ENCODE peak calls at places on chromosomes 4 and X, in six cellular contexts. B, J, T, S, D and E are unnamed samples.

GRCh38 chr4:122666527-122667245 is 45.8 kb upstream of the IL21 start:
- DNase-seq in J (no peak), T (peak; percentile 94), S (peak; percentile 97), D (no peak), B (no peak), E (no peak)

GRCh38 chrX:124984140-124984813 is 335.4 kb upstream of the TEX13C start:
- DNase-seq in D (no peak), T (no peak), J (no peak), B (no peak), S (no peak), E (no peak)

GRCh38 chr4:115548123-115548522 is 434.7 kb upstream of the NDST4 start:
- DNase-seq in D (no peak), T (no peak), S (no peak), B (no peak), J (no peak), E (no peak)

GRCh38 chrX:37455381-37455780 is 106.2 kb downstream of the PRRG1 start:
- DNase-seq in B (no peak), J (no peak), T (peak; percentile 30), D (no peak), S (no peak), E (no peak)

GRCh38 chr4:5619913-5620625 is 88.3 kb downstream of the EVC2 start:
- DNase-seq in B (no peak), S (no peak), T (no peak), D (no peak), J (no peak), E (no peak)

GRCh38 chr4:158782539-158783360 is 13.9 kb downstream of the FNIP2 start:
- DNase-seq in D (no peak), B (no peak), T (peak; percentile 36), J (no peak), S (peak; percentile 61), E (no peak)

GRCh38 chr4:1412376-1413220 is 6.4 kb upstream of the NKX1-1 start:
- DNase-seq in S (no peak), T (no peak), D (peak; percentile 6), J (no peak), B (peak; percentile 50), E (peak; percentile 32)

GRCh38 chrX:69493766-69494165 is 10.4 kb upstream of the NALF2 start:
- DNase-seq in B (no peak), T (no peak), J (no peak), S (no peak), D (no peak), E (no peak)

GRCh38 chr4:41594439-41594838 is 56.5 kb downstream of the LIMCH1 start:
- DNase-seq in J (no peak), B (no peak), T (no peak), D (no peak), S (no peak), E (no peak)

GRCh38 chr4:99301376-99302164 is 10.8 kb upstream of the ADH1A start:
- DNase-seq in S (peak; percentile 32), J (no peak), D (no peak), B (no peak), T (peak; percentile 67), E (no peak)

GRCh38 chr4:128068927-128069326 is 7.8 kb downstream of the LARP1B start:
- DNase-seq in B (no peak), S (peak; percentile 24), T (peak; percentile 74), J (no peak), D (no peak), E (no peak)

GRCh38 chr4:168441412-168441811 is 38.9 kb downstream of the DDX60L start:
- DNase-seq in T (no peak), J (no peak), B (no peak), S (no peak), D (no peak), E (no peak)

GRCh38 chr4:37464373-37464772 is 219.8 kb downstream of the NWD2 start:
- DNase-seq in B (no peak), T (no peak), J (no peak), D (no peak), S (no peak), E (no peak)

GRCh38 chr4:6992728-6993655 is 50.2 kb upstream of the TADA2B start:
- DNase-seq in B (no peak), J (no peak), S (peak; percentile 40), T (peak; percentile 54), D (peak; percentile 55), E (no peak)

GRCh38 chrX:46407753-46408130 is 137.5 kb downstream of the ZNF674 start:
- DNase-seq in T (peak; percentile 18), B (no peak), J (no peak), S (peak; percentile 31), D (no peak), E (no peak)

GRCh38 chrX:2464677-2465166 is 36.1 kb downstream of the DHRSX start:
- DNase-seq in S (no peak), D (no peak), B (no peak), J (no peak), T (no peak), E (no peak)

GRCh38 chr4:133151681-133152329 is 2.7 kb downstream of the PCDH10 start:
- DNase-seq in J (no peak), T (peak; percentile 15), D (no peak), S (no peak), B (no peak), E (no peak)
- TF ChIP-seq CTCF in J (no peak), T (peak; percentile 15), D (no peak), S (peak; percentile 3), B (no peak), E (no peak)

DNA sequence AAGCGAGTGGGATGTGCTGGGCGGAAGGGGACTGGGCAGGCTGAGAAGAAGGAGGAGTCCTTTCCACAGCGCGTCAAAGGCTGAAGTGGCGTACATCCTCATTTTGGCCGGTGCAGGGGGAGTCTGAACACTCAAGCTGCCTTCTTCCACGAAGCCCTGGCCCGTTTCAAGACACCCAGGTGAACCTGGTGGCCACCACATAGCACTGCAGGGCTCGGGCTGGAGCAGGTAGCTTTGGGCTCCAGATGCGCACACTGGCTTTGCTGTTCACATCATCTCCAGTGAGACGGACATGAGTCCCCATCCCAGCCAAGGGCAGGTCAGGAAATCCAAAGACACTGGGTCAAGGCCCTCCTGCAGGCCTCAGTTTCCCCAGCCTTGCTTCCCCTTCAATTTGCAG is 30.3 kb downstream of the CCNQ start:
- DNase-seq in B (no peak), S (no peak), T (no peak), D (no peak), J (no peak), E (no peak)
- TF ChIP-seq CTCF in B (no peak), S (no peak), T (peak; percentile 9), D (no peak), J (no peak), E (no peak)

GRCh38 chrX:136201601-136202000 is 49.6 kb downstream of the MAP7D3 start:
- DNase-seq in J (no peak), B (no peak), T (no peak), D (no peak), S (no peak), E (no peak)

GRCh38 chrX:136199365-136199764 is 51.8 kb downstream of the MAP7D3 start:
- DNase-seq in B (no peak), D (no peak), T (no peak), S (peak; percentile 69), J (no peak), E (no peak)

GRCh38 chrX:136198678-136199243 is 51.4 kb downstream of the FHL1 start:
- DNase-seq in J (no peak), T (no peak), S (no peak), B (no peak), D (no peak), E (no peak)

GRCh38 chrX:136202889-136203288 is 48.3 kb downstream of the MAP7D3 start:
- DNase-seq in J (no peak), T (peak; percentile 64), S (peak; percentile 30), B (no peak), D (no peak), E (no peak)

DNA sequence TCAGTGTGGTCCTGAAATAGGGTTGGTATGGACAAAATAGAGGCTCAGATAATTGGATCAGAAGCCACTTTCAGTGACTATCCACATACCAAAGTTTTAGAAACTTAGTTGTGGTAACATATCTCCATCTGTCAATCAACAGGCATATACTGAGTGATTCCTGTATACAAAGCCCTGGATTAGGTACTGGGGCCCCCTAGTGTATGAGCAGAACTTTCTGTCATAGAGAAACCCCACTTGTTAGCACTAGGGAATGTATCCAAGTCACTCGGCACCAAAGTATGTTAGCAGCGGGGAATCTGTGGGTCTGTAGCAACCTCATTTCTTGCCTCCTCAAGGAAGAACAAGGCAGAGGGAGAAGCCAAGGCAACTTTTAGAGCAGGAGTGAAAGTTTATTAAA is 50.7 kb downstream of the MAP7D3 start:
- DNase-seq in J (no peak), S (peak; percentile 58), D (no peak), B (no peak), T (peak; percentile 83), E (no peak)
- TF ChIP-seq CTCF in J (no peak), S (peak; percentile 45), D (no peak), B (peak; percentile 62), T (peak; percentile 56), E (no peak)

DNA sequence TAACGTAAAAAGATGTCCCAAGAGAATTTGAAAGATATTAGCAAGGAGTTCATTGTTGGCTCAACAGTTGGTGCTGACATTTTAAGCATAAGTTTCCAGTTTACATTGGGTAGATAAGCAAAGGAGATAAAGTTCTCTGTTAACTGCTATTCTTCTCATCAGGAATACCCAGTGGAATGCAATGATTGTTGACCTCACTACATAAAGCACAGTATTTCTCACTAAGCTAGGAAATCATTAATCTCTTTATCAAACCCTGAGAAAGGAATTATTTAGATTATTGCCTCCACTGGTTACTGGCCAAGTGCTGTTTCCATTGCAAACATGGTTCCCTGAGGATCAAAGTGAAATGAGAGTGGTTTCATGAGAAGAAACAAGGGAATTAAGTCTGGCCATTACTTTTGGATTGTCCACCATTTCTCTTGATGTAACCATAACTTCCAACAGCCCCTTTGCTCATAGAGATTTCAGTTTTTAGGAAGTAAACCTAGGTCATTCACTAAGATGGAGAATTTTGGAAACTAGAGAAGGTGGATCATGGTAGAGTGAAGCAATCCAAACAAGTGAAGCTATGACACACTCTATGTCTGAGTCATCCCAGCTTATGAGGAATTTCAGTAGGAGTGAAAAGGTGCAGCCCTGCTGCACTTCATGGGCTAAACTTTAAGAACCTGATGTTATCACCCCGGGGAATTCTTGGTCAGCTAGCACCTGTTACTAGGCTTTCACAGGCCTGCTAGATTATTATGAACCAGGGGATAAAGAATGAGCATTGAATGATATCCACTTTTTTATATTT is 163.4 kb downstream of the AREG start:
- DNase-seq in T (peak; percentile 52), D (no peak), B (no peak), S (peak; percentile 61), J (no peak), E (no peak)
- TF ChIP-seq CTCF in T (no peak), D (no peak), B (no peak), S (no peak), J (no peak), E (no peak)

DNA sequence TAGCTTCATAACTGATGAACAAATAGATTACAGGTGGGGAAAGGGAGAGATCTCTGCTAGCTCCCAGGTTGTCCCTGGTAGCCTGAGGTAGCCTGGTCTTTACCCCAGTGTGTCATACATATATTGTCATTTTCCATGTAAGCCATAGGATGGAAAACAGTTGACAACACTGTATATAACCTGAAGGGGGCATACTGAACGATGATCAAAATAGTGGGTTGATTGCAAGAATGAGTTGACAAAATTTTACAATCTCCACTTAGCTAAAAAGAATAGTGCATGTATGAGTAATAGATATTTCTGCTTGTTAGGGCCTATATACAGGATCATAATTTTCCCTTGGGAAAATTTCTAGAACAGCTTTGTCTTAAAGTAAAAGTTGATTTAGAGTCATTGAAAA is 304.1 kb upstream of the HAND2 start:
- DNase-seq in D (no peak), S (peak; percentile 7), J (no peak), B (no peak), T (peak; percentile 24), E (no peak)
- TF ChIP-seq CTCF in D (no peak), S (peak; percentile 6), J (no peak), B (peak; percentile 14), T (no peak), E (no peak)